ENCODE peak calls at places on chromosomes 6 and 20, in ten cellular contexts. One of them, this sample, is unnamed.
A peak's percentile ranks its signal among the peaks of the same experiment; 100 is the strongest.

GRCh38 chr6:40587240-40588069 is at the start of gene LRFN2:
- DNase-seq in endodermal cell: peak; percentile 95
- DNase-seq in HepG2: peak; percentile 31
- DNase-seq in fibroblast of lung: peak; percentile 61
- DNase-seq in cardiac muscle cell: peak; percentile 90
- DNase-seq in heart right ventricle: peak; percentile 34
- DNase-seq in uterus: peak; percentile 43
- DNase-seq in esophagus squamous epithelium: no peak
- DNase-seq in adrenal gland: peak; percentile 78
- DNase-seq in spleen: peak; percentile 92
- DNase-seq in this sample: peak; percentile 58

GRCh38 chr6:34792605-34793500 is 970 bp downstream of the BLTP3A start:
- DNase-seq in esophagus squamous epithelium: no peak
- DNase-seq in cardiac muscle cell: peak; percentile 35
- DNase-seq in HepG2: peak; percentile 57
- DNase-seq in endodermal cell: peak; percentile 77
- DNase-seq in uterus: peak; percentile 37
- DNase-seq in fibroblast of lung: peak; percentile 74
- DNase-seq in adrenal gland: peak; percentile 31
- DNase-seq in spleen: peak; percentile 74
- DNase-seq in heart right ventricle: peak; percentile 18
- DNase-seq in this sample: no peak

GRCh38 chr6:124795879-124796838 is 166.1 kb upstream of the RNF217 start:
- DNase-seq in spleen: no peak
- DNase-seq in esophagus squamous epithelium: no peak
- DNase-seq in heart right ventricle: peak; percentile 8
- DNase-seq in cardiac muscle cell: peak; percentile 71
- DNase-seq in endodermal cell: peak; percentile 79
- DNase-seq in fibroblast of lung: peak; percentile 52
- DNase-seq in uterus: no peak
- DNase-seq in adrenal gland: no peak
- DNase-seq in HepG2: no peak
- DNase-seq in this sample: peak; percentile 22

GRCh38 chr6:7108196-7108963 is 619 bp downstream of the RREB1 start:
- DNase-seq in uterus: peak; percentile 60
- DNase-seq in cardiac muscle cell: peak; percentile 81
- DNase-seq in heart right ventricle: peak; percentile 66
- DNase-seq in adrenal gland: peak; percentile 67
- DNase-seq in spleen: peak; percentile 90
- DNase-seq in HepG2: peak; percentile 35
- DNase-seq in fibroblast of lung: peak; percentile 47
- DNase-seq in esophagus squamous epithelium: no peak
- DNase-seq in endodermal cell: peak; percentile 85
- DNase-seq in this sample: peak; percentile 76

GRCh38 chr6:170284126-170284773 is 6.6 kb downstream of the DLL1 start:
- DNase-seq in esophagus squamous epithelium: no peak
- DNase-seq in HepG2: no peak
- DNase-seq in uterus: no peak
- DNase-seq in cardiac muscle cell: no peak
- DNase-seq in spleen: peak; percentile 64
- DNase-seq in fibroblast of lung: no peak
- DNase-seq in endodermal cell: peak; percentile 38
- DNase-seq in adrenal gland: no peak
- DNase-seq in heart right ventricle: no peak
- DNase-seq in this sample: no peak

GRCh38 chr6:119501798-119502483 is 152.4 kb upstream of the MAN1A1 start:
- DNase-seq in cardiac muscle cell: no peak
- DNase-seq in endodermal cell: no peak
- DNase-seq in fibroblast of lung: no peak
- DNase-seq in esophagus squamous epithelium: no peak
- DNase-seq in spleen: no peak
- DNase-seq in uterus: no peak
- DNase-seq in HepG2: no peak
- DNase-seq in adrenal gland: no peak
- DNase-seq in heart right ventricle: no peak
- DNase-seq in this sample: no peak

GRCh38 chr6:144482142-144482541 is 197.0 kb downstream of the UTRN start:
- DNase-seq in fibroblast of lung: peak; percentile 86
- DNase-seq in HepG2: peak; percentile 69
- DNase-seq in cardiac muscle cell: peak; percentile 73
- DNase-seq in heart right ventricle: peak; percentile 72
- DNase-seq in adrenal gland: peak; percentile 71
- DNase-seq in uterus: peak; percentile 84
- DNase-seq in spleen: peak; percentile 87
- DNase-seq in endodermal cell: peak; percentile 91
- DNase-seq in esophagus squamous epithelium: no peak
- DNase-seq in this sample: peak; percentile 76

GRCh38 chr6:116267879-116268588 is 11.7 kb downstream of the TSPYL1 start:
- DNase-seq in adrenal gland: no peak
- DNase-seq in esophagus squamous epithelium: no peak
- DNase-seq in cardiac muscle cell: no peak
- DNase-seq in heart right ventricle: no peak
- DNase-seq in fibroblast of lung: no peak
- DNase-seq in uterus: no peak
- DNase-seq in HepG2: no peak
- DNase-seq in spleen: no peak
- DNase-seq in endodermal cell: no peak
- DNase-seq in this sample: no peak

GRCh38 chr6:87152528-87152950 is 2.8 kb upstream of the ZNF292 start:
- DNase-seq in HepG2: no peak
- DNase-seq in adrenal gland: no peak
- DNase-seq in uterus: no peak
- DNase-seq in heart right ventricle: no peak
- DNase-seq in cardiac muscle cell: no peak
- DNase-seq in spleen: no peak
- DNase-seq in esophagus squamous epithelium: no peak
- DNase-seq in fibroblast of lung: peak; percentile 31
- DNase-seq in endodermal cell: no peak
- DNase-seq in this sample: no peak

GRCh38 chr6:90216081-90216977 is 80.3 kb downstream of the BACH2 start:
- DNase-seq in fibroblast of lung: peak; percentile 49
- DNase-seq in HepG2: peak; percentile 33
- DNase-seq in adrenal gland: no peak
- DNase-seq in esophagus squamous epithelium: no peak
- DNase-seq in endodermal cell: peak; percentile 77
- DNase-seq in uterus: no peak
- DNase-seq in spleen: peak; percentile 83
- DNase-seq in heart right ventricle: no peak
- DNase-seq in cardiac muscle cell: peak; percentile 25
- DNase-seq in this sample: no peak

GRCh38 chr6:16275230-16275574 is 36.8 kb downstream of the GMPR start:
- DNase-seq in HepG2: no peak
- DNase-seq in fibroblast of lung: no peak
- DNase-seq in endodermal cell: no peak
- DNase-seq in cardiac muscle cell: no peak
- DNase-seq in uterus: no peak
- DNase-seq in heart right ventricle: no peak
- DNase-seq in spleen: no peak
- DNase-seq in esophagus squamous epithelium: no peak
- DNase-seq in adrenal gland: no peak
- DNase-seq in this sample: no peak

GRCh38 chr6:75305573-75305972 is 21.0 kb upstream of the TMEM30A start:
- DNase-seq in adrenal gland: no peak
- DNase-seq in esophagus squamous epithelium: no peak
- DNase-seq in cardiac muscle cell: no peak
- DNase-seq in HepG2: no peak
- DNase-seq in spleen: no peak
- DNase-seq in endodermal cell: no peak
- DNase-seq in fibroblast of lung: no peak
- DNase-seq in uterus: no peak
- DNase-seq in heart right ventricle: no peak
- DNase-seq in this sample: no peak

GRCh38 chr20:63011798-63012197 is 5.0 kb upstream of the BHLHE23 start:
- DNase-seq in HepG2: no peak
- DNase-seq in heart right ventricle: no peak
- DNase-seq in endodermal cell: no peak
- DNase-seq in esophagus squamous epithelium: no peak
- DNase-seq in uterus: no peak
- DNase-seq in cardiac muscle cell: no peak
- DNase-seq in adrenal gland: no peak
- DNase-seq in spleen: no peak
- DNase-seq in fibroblast of lung: peak; percentile 18
- DNase-seq in this sample: no peak
- H3K27me3 ChIP-seq in HepG2: peaks cover 41% of the 10 kb centered on the region
- H3K27me3 ChIP-seq in heart right ventricle: peaks cover 100% of the 10 kb centered on the region
- H3K27me3 ChIP-seq in endodermal cell: peaks cover 86% of the 10 kb centered on the region
- H3K27me3 ChIP-seq in esophagus squamous epithelium: peaks cover 59% of the 10 kb centered on the region
- H3K27me3 ChIP-seq in uterus: peaks cover 15% of the 10 kb centered on the region
- H3K27me3 ChIP-seq in cardiac muscle cell: peaks cover 64% of the 10 kb centered on the region
- H3K27me3 ChIP-seq in adrenal gland: peaks cover 84% of the 10 kb centered on the region
- H3K27me3 ChIP-seq in spleen: peaks cover 68% of the 10 kb centered on the region
- H3K27me3 ChIP-seq in fibroblast of lung: peaks cover 60% of the 10 kb centered on the region
- H3K27me3 ChIP-seq in this sample: peaks cover 100% of the 10 kb centered on the region

DNA sequence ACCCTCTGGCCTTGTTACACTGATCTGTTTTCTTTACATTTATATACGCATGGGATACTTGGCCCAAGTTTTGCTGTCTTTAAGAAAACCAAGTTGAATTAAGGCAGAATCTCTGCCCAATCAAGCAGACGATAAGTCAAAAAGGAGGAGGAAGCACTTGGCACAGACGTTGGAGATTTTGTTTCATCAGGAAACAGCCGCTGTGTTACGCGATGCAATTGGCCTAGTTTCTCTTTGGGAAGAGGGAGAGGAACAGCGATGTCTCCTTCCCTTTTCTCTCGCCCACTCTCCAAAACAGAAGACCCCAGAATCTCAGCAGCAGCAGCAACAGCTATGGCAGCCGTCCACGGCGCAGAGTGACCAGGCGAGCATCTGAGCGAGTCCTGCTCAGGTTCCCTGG is 20.2 kb upstream of the NAA20 start:
- DNase-seq in esophagus squamous epithelium: no peak
- DNase-seq in endodermal cell: no peak
- DNase-seq in uterus: peak; percentile 51
- DNase-seq in HepG2: no peak
- DNase-seq in adrenal gland: no peak
- DNase-seq in spleen: no peak
- DNase-seq in cardiac muscle cell: no peak
- DNase-seq in fibroblast of lung: peak; percentile 55
- DNase-seq in heart right ventricle: peak; percentile 45
- DNase-seq in this sample: no peak
- H3K4me1 ChIP-seq in esophagus squamous epithelium: peaks cover 89% of the 10 kb centered on the region
- H3K4me1 ChIP-seq in endodermal cell: peaks cover 2% of the 10 kb centered on the region
- H3K4me1 ChIP-seq in uterus: peaks cover 6% of the 10 kb centered on the region
- H3K4me1 ChIP-seq in HepG2: peaks cover 54% of the 10 kb centered on the region
- H3K4me1 ChIP-seq in adrenal gland: peaks cover 62% of the 10 kb centered on the region
- H3K4me1 ChIP-seq in spleen: peaks cover 72% of the 10 kb centered on the region
- H3K4me1 ChIP-seq in cardiac muscle cell: peaks cover 29% of the 10 kb centered on the region
- H3K4me1 ChIP-seq in fibroblast of lung: peaks cover 24% of the 10 kb centered on the region
- H3K4me1 ChIP-seq in heart right ventricle: peaks cover 83% of the 10 kb centered on the region
- H3K4me1 ChIP-seq in this sample: peaks cover 93% of the 10 kb centered on the region

GRCh38 chr6:100657678-100658330 is 193.1 kb upstream of the SIM1 start:
- DNase-seq in heart right ventricle: no peak
- DNase-seq in cardiac muscle cell: no peak
- DNase-seq in esophagus squamous epithelium: no peak
- DNase-seq in adrenal gland: no peak
- DNase-seq in uterus: no peak
- DNase-seq in HepG2: no peak
- DNase-seq in spleen: no peak
- DNase-seq in fibroblast of lung: peak; percentile 37
- DNase-seq in endodermal cell: no peak
- DNase-seq in this sample: no peak
- TF ChIP-seq CTCF in heart right ventricle: peak; percentile 55
- TF ChIP-seq CTCF in cardiac muscle cell: peak; percentile 48
- TF ChIP-seq CTCF in esophagus squamous epithelium: no peak
- TF ChIP-seq CTCF in adrenal gland: peak; percentile 24
- TF ChIP-seq CTCF in uterus: peak; percentile 9
- TF ChIP-seq CTCF in HepG2: peak; percentile 31
- TF ChIP-seq CTCF in spleen: no peak
- TF ChIP-seq CTCF in fibroblast of lung: no peak
- TF ChIP-seq CTCF in endodermal cell: peak; percentile 65
- TF ChIP-seq CTCF in this sample: peak; percentile 45

DNA sequence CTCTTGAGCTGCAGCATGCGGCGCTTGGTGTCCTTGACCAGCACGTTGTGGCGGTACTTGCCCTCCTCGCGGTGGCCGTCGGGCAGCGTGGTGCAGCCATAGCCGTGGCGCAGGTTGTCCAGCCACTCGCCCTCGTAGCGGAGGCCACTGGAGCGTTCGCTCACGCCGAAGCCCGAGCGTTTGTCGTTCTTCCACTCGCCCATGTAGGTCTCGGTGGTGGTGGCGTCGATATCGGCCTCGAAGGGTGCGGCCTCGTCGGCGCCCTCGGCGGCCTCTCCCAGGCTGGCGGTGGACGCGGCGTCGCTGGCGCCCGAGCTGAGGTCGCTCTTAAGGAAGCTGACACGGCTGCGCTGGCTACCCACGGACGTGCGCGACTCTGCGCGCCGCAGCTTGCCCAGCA is 27.3 kb downstream of the JPH2 start:
- DNase-seq in HepG2: no peak
- DNase-seq in cardiac muscle cell: no peak
- DNase-seq in uterus: no peak
- DNase-seq in heart right ventricle: no peak
- DNase-seq in esophagus squamous epithelium: no peak
- DNase-seq in endodermal cell: no peak
- DNase-seq in fibroblast of lung: no peak
- DNase-seq in adrenal gland: no peak
- DNase-seq in spleen: no peak
- DNase-seq in this sample: no peak
- H3K27me3 ChIP-seq in HepG2: peaks cover 2% of the 10 kb centered on the region
- H3K27me3 ChIP-seq in cardiac muscle cell: no peaks in the 10 kb centered on the region
- H3K27me3 ChIP-seq in uterus: no peaks in the 10 kb centered on the region
- H3K27me3 ChIP-seq in heart right ventricle: no peaks in the 10 kb centered on the region
- H3K27me3 ChIP-seq in esophagus squamous epithelium: no peaks in the 10 kb centered on the region
- H3K27me3 ChIP-seq in endodermal cell: no peaks in the 10 kb centered on the region
- H3K27me3 ChIP-seq in fibroblast of lung: no peaks in the 10 kb centered on the region
- H3K27me3 ChIP-seq in adrenal gland: no peaks in the 10 kb centered on the region
- H3K27me3 ChIP-seq in spleen: no peaks in the 10 kb centered on the region
- H3K27me3 ChIP-seq in this sample: no peaks in the 10 kb centered on the region

GRCh38 chr6:1389791-1390070 is 355 bp downstream of the FOXF2 start:
- DNase-seq in esophagus squamous epithelium: no peak
- DNase-seq in HepG2: no peak
- DNase-seq in heart right ventricle: no peak
- DNase-seq in cardiac muscle cell: no peak
- DNase-seq in endodermal cell: no peak
- DNase-seq in uterus: no peak
- DNase-seq in adrenal gland: no peak
- DNase-seq in fibroblast of lung: no peak
- DNase-seq in spleen: peak; percentile 57
- DNase-seq in this sample: no peak
- H3K4me1 ChIP-seq in esophagus squamous epithelium: peaks cover 71% of the 10 kb centered on the region
- H3K4me1 ChIP-seq in HepG2: peaks cover 10% of the 10 kb centered on the region
- H3K4me1 ChIP-seq in heart right ventricle: peaks cover 30% of the 10 kb centered on the region
- H3K4me1 ChIP-seq in cardiac muscle cell: peaks cover 4% of the 10 kb centered on the region
- H3K4me1 ChIP-seq in endodermal cell: peaks cover 9% of the 10 kb centered on the region
- H3K4me1 ChIP-seq in uterus: peaks cover 26% of the 10 kb centered on the region
- H3K4me1 ChIP-seq in adrenal gland: no peaks in the 10 kb centered on the region
- H3K4me1 ChIP-seq in fibroblast of lung: peaks cover 4% of the 10 kb centered on the region
- H3K4me1 ChIP-seq in spleen: peaks cover 62% of the 10 kb centered on the region
- H3K4me1 ChIP-seq in this sample: peaks cover 42% of the 10 kb centered on the region

DNA sequence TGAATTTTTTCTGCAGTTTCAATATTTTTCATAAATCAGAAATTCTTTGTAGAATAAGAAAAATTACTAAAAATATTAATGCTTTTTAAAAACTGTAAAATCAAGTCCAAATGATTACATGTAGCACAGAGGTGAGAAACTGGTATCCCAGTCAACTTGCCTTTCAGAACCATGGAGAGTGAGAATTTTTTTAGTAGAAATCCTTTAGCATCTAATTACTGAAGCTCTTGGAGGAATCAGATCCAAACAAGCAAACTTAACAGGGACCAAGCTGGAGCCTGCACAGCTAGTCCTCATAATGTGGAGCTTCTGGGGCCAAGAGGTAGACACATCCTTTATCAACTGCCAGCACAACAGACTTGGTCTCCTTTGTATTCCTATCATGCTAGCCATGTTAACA is 724.5 kb downstream of the TFAP2A start:
- DNase-seq in uterus: no peak
- DNase-seq in heart right ventricle: no peak
- DNase-seq in spleen: no peak
- DNase-seq in adrenal gland: no peak
- DNase-seq in esophagus squamous epithelium: no peak
- DNase-seq in fibroblast of lung: no peak
- DNase-seq in endodermal cell: no peak
- DNase-seq in cardiac muscle cell: no peak
- DNase-seq in HepG2: no peak
- DNase-seq in this sample: no peak
- TF ChIP-seq CTCF in uterus: no peak
- TF ChIP-seq CTCF in heart right ventricle: no peak
- TF ChIP-seq CTCF in spleen: no peak
- TF ChIP-seq CTCF in adrenal gland: no peak
- TF ChIP-seq CTCF in esophagus squamous epithelium: no peak
- TF ChIP-seq CTCF in fibroblast of lung: no peak
- TF ChIP-seq CTCF in endodermal cell: no peak
- TF ChIP-seq CTCF in cardiac muscle cell: no peak
- TF ChIP-seq CTCF in HepG2: no peak
- TF ChIP-seq CTCF in this sample: no peak